ENCODE peak calls at places on chromosomes 5 and 9, in five cellular contexts. W is kidney; S is activated T-helper 9 cell treated with anti-CD3 and anti-CD28 coated beads, Interleukin-2, amount 50 U/mL, for 16 hours; K is stimulated activated CD4-positive, alpha-beta T cell treated with anti-CD3 and anti-CD28 coated beads, TNF-alpha, amount 100 ng/mL, for 1 hour; R is cardiac muscle cell. J is an unnamed sample.

GRCh38 chr5:132458651-132459030 is 31.9 kb downstream of the IRF1 start:
- DNase-seq in W (no peak), S (no peak), K (no peak), R (peak), J (no peak)

GRCh38 chr5:108735790-108736189 is 11.9 kb upstream of the FER start:
- DNase-seq in W (no peak), S (no peak), K (no peak), R (no peak), J (no peak)

GRCh38 chr9:95176755-95177319 is 140.7 kb downstream of the FANCC start:
- DNase-seq in W (no peak), S (no peak), K (no peak), R (no peak), J (no peak)

GRCh38 chr5:90191352-90192045 is 218.1 kb downstream of the CETN3 start:
- DNase-seq in W (no peak), S (no peak), K (no peak), R (no peak), J (no peak)

GRCh38 chr9:125683486-125683885 is 23.5 kb downstream of the MAPKAP1 start:
- DNase-seq in W (no peak), S (no peak), K (no peak), R (peak), J (no peak)

GRCh38 chr5:34655354-34655991 is 655 bp upstream of the RAI14 start:
- DNase-seq in W (peak), S (no peak), K (no peak), R (peak), J (peak)

GRCh38 chr5:2031581-2031980 is 148.9 kb upstream of the IRX4 start:
- DNase-seq in W (no peak), S (no peak), K (no peak), R (no peak), J (no peak)

GRCh38 chr5:50800410-50800809 is 134.0 kb downstream of the PARP8 start:
- DNase-seq in W (no peak), S (no peak), K (no peak), R (no peak), J (no peak)

GRCh38 chr9:37899041-37899440 is 4.9 kb downstream of the SLC25A51 start:
- DNase-seq in W (no peak), S (no peak), K (no peak), R (peak), J (no peak)

GRCh38 chr5:72133212-72133990 is 26.1 kb downstream of the MAP1B start:
- DNase-seq in W (no peak), S (no peak), K (no peak), R (no peak), J (no peak)

GRCh38 chr5:91092859-91093843 is 290.0 kb downstream of the ARRDC3 start:
- DNase-seq in W (no peak), S (no peak), K (no peak), R (no peak), J (no peak)

GRCh38 chr9:3497406-3497805 is 28.4 kb downstream of the RFX3 start:
- DNase-seq in W (no peak), S (no peak), K (no peak), R (peak), J (no peak)

GRCh38 chr9:133701321-133701980 is 36.7 kb downstream of the SARDH start:
- DNase-seq in W (peak), S (peak), K (peak), R (no peak), J (no peak)

GRCh38 chr9:117365438-117365837 is 49.4 kb downstream of the ASTN2 start:
- DNase-seq in W (no peak), S (no peak), K (no peak), R (no peak), J (no peak)

GRCh38 chr9:110641350-110641749 is 27.2 kb upstream of the MUSK start:
- DNase-seq in W (no peak), S (no peak), K (no peak), R (no peak), J (no peak)

GRCh38 chr5:62717211-62717927 is 138.8 kb downstream of the LRRC70 start:
- DNase-seq in W (no peak), S (no peak), K (no peak), R (peak), J (no peak)